ENCODE peak calls at places on chromosomes 13 and 19, in eight cellular contexts. Y, I, T, V, F, U, N and O are unnamed samples. For H3K4me1, the result is how much of the 10 kb centered on the place peaks cover.

GRCh38 chr19:10420444-10421239 is at the start of gene PDE4A:
- DNase-seq in I (no peak), T (no peak), N (no peak), U (no peak), F (peak), V (no peak), Y (peak), O (no peak)

GRCh38 chr13:101979825-101980224 is 422.0 kb downstream of the FGF14 start:
- DNase-seq in U (no peak), V (no peak), T (no peak), F (no peak), Y (no peak), N (no peak), I (no peak), O (no peak)

GRCh38 chr13:48398450-48399095 is 14.3 kb downstream of the LPAR6 start:
- DNase-seq in N (peak), V (peak), I (no peak), Y (no peak), T (no peak), U (no peak), F (no peak), O (no peak)

GRCh38 chr19:30651066-30651465 is 278.9 kb downstream of the ZNF536 start:
- DNase-seq in F (no peak), U (peak), Y (no peak), T (no peak), N (no peak), I (no peak), V (no peak), O (no peak)

GRCh38 chr19:30457484-30457883 is 85.3 kb downstream of the ZNF536 start:
- DNase-seq in F (no peak), U (no peak), I (no peak), Y (no peak), T (no peak), N (no peak), V (no peak), O (no peak)

GRCh38 chr13:71979616-71980015 is 112.6 kb upstream of the DACH1 start:
- DNase-seq in Y (no peak), T (no peak), F (no peak), V (no peak), N (peak), U (peak), I (no peak), O (no peak)

GRCh38 chr13:20227288-20227687 is 4.8 kb downstream of the GJB6 start:
- DNase-seq in I (no peak), T (no peak), F (no peak), V (no peak), Y (no peak), U (no peak), N (no peak), O (no peak)

GRCh38 chr19:2097330-2098327 is 914 bp downstream of the IZUMO4 start:
- DNase-seq in Y (peak), V (no peak), N (no peak), I (peak), F (no peak), T (no peak), U (peak), O (no peak)

GRCh38 chr13:83065136-83065535 is 817.1 kb downstream of the SLITRK1 start:
- DNase-seq in I (peak), N (no peak), U (peak), Y (no peak), F (no peak), T (peak), V (peak), O (no peak)

GRCh38 chr13:63838366-63839110 is 2422.9 kb upstream of the PCDH20 start:
- DNase-seq in Y (no peak), T (no peak), F (no peak), N (no peak), V (no peak), U (no peak), I (no peak), O (no peak)

GRCh38 chr19:42091300-42092266 is 15.6 kb downstream of the ZNF574 start:
- DNase-seq in N (peak), F (no peak), Y (peak), U (no peak), V (peak), I (no peak), T (no peak), O (no peak)

GRCh38 chr19:6667114-6667627 is 2.8 kb downstream of the TNFSF14 start:
- DNase-seq in N (no peak), I (no peak), T (no peak), Y (no peak), F (peak), U (no peak), V (no peak), O (no peak)

GRCh38 chr13:98083507-98083906 is 59.4 kb upstream of the FARP1 start:
- DNase-seq in I (no peak), N (no peak), Y (no peak), T (no peak), U (no peak), V (peak), F (no peak), O (no peak)

GRCh38 chr19:1608414-1609391 is 3.4 kb upstream of the UQCR11 start:
- DNase-seq in V (no peak), T (no peak), F (no peak), I (no peak), N (no peak), Y (no peak), U (no peak), O (no peak)

GRCh38 chr13:42732073-42732472 is 49.3 kb upstream of the FAM216B start:
- DNase-seq in F (no peak), V (no peak), N (no peak), T (no peak), I (no peak), U (no peak), Y (no peak), O (no peak)

GRCh38 chr13:76894401-76895110 is 8.4 kb upstream of the KCTD12 start:
- DNase-seq in Y (no peak), T (no peak), F (no peak), V (no peak), U (peak), N (peak), I (no peak), O (no peak)

GRCh38 chr13:106617561-106617960 is 49.6 kb upstream of the ARGLU1 start:
- DNase-seq in F (no peak), N (peak), U (no peak), V (peak), I (no peak), Y (no peak), T (no peak), O (no peak)

GRCh38 chr13:32587014-32587773 is 942 bp downstream of the PDS5B start:
- DNase-seq in Y (peak), V (peak), T (peak), I (peak), U (peak), F (peak), N (peak), O (peak)

GRCh38 chr13:101452519-101453485 is at the start of gene ITGBL1:
- DNase-seq in V (peak), U (no peak), T (no peak), F (no peak), I (no peak), N (peak), Y (peak), O (no peak)

DNA sequence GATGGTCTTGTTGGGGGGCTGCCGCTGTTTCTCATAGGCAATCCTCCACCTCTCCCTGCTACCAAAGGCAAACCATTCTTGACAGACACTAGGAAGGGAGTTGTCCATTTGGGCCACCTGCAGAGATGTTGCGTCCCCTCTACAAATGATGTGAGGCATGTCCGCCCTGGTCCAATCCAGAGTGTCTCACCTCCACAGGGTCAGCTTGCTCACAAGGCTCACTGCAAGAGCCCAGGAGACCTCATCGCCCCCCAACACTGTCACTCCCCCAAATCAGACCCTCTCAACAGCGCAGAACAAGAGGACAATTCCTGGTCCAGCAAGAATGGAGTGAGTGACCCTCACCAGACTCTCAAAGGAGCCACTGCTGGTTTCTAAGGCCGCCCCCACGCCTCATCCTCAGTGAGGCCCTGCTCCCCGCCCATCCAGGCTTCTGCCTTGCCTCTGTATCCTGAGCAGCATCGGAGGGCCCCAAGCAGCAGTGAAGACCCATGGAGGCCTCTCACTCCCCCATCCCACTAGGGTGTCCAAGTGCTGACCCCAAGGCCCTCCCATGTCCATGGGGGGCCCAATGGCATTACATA is 6.5 kb downstream of the HNRNPL start:
- DNase-seq in Y (no peak), U (no peak), F (no peak), I (no peak), N (no peak), T (no peak), V (no peak), O (no peak)
- TF ChIP-seq POLR2A in Y (no peak), U (no peak), F (no peak), I (no peak), N (no peak), T (no peak), V (no peak), O (no peak)

DNA sequence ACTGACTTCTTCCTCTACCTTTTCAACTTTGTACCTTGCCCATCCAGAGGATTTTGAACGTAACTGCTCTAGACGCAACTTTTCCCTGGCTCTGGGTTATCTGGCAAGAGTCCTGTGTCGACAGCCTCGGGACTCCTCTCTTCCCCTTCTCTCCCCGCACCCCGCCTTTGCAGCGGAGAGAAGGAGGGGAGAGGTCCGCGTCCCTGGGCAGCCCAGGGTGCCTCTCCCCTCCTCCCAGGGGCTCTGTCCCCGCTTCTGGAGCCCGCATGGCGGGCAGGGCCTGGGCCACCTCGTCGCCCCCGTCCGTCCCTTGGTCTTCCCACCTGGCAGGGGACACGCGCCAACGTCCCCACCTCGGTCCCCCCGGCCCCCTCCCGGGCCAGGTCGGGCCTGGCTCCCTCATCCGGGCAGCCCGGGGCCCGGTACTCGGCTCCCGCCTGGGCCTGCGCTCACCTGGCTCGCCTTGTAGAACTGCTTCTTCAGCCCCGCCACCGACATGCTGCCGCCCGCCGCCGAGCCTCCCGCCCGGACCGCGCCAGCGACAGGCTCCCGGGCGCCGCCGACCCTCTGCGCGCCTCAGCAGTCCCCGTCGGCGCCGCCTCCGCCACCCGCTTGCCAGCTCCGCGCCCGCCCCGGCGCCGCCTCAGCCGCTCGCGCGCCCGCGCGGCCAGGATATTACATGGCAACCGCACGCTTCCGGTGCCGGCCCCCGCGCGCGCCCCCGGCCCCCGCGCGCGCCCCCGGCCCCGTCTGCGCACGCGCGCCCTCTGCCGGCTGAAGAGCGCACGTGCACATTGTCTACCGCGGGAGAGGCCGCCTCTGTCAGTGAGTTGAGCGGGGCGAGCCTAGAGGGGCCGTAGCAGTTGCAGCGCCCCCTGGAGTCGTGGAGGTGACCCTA is at the start of gene SH3GL1:
- DNase-seq in I (peak), U (peak), V (peak), Y (peak), N (peak), T (peak), F (peak), O (peak)
- H3K4me1 ChIP-seq in I (half or more), U (half or more), V (under half), Y (under half), N (under half), T (half or more), F (half or more), O (under half)

DNA sequence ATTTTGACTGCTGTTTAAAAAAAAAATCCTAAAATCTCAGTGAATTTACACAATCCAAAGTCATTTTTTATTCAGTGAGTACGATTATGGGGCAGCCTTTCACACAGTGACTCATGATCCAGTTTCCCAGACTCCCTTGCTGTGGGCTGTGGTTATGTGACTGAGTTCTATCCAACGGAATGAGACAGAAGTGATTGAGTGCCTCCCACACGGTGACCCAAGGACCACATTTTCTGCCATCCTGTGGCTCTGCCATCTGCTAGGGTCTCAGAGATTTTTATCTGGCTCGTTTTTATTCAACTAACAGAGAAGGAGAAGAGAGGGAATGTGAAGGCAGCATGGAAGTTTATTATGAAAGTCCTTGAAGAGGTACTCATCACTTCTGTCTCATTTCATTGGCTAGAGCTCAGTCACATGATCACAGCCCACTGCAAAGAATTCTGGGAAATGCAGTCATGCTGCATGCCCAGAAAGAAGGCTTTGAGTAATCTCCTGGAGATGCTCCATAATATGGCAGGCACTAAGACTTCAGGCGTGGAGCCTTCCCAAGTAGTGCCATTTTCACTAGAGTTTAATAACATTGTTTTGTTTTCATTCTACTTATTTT is 999.4 kb downstream of the UQCRFS1 start:
- DNase-seq in F (no peak), V (no peak), U (no peak), N (no peak), Y (no peak), I (no peak), T (no peak), O (no peak)
- H3K4me3 ChIP-seq in F (no peak), V (no peak), U (no peak), N (no peak), Y (no peak), I (no peak), T (no peak), O (no peak)

GRCh38 chr19:28543244-28543776 is 669.6 kb downstream of the UQCRFS1 start:
- DNase-seq in N (no peak), T (no peak), F (no peak), Y (no peak), V (no peak), I (no peak), U (no peak), O (no peak)

GRCh38 chr19:28549680-28550277 is 663.2 kb downstream of the UQCRFS1 start:
- DNase-seq in T (no peak), I (no peak), V (no peak), F (no peak), N (no peak), U (no peak), Y (no peak), O (no peak)

GRCh38 chr19:28542394-28543243 is 670.3 kb downstream of the UQCRFS1 start:
- DNase-seq in F (no peak), V (no peak), Y (no peak), T (no peak), U (no peak), N (no peak), I (no peak), O (no peak)

GRCh38 chr19:28544451-28545261 is 668.3 kb downstream of the UQCRFS1 start:
- DNase-seq in T (no peak), V (no peak), Y (no peak), U (no peak), I (no peak), F (no peak), N (no peak), O (no peak)

GRCh38 chr19:28546148-28546685 is 666.7 kb downstream of the UQCRFS1 start:
- DNase-seq in U (no peak), F (no peak), T (no peak), V (no peak), I (no peak), N (no peak), Y (no peak), O (no peak)
- TF ChIP-seq POLR2A in U (no peak), F (no peak), T (no peak), V (no peak), I (no peak), N (no peak), Y (no peak), O (no peak)

DNA sequence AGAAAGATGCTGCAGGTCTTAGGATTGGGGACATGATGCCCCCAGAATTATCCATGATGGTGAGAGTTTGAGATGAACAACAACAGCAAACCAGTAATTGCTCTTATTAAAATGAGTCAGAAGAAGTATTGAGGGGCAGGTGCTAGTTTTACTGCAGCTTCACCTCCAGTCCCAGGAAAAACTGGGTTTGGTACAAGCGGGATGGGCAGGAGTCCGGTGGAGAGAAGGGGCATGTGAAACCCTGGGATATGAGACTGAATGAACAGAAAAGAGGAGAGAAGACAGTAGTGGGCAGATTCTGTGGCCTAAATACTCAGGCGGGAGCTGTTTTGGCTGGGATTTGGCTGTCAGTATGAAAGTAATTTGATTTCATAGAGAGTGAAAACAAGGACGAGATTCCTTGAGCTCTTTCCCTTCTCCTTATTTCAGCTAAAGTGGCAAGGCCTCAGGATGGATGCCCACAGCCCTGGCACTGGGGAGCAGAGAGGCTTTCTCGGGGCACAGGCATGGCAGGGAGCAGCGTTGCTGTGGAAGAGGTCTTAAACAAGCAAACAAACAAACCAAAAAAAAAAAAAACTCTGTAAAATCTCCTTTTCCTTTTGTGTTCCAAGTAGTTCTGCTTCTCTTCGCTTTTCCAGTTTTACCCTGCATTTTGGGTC is 30.7 kb downstream of the NFIX start:
- DNase-seq in F (no peak), U (no peak), I (no peak), Y (no peak), V (no peak), T (no peak), N (peak), O (no peak)
- H3K4me1 ChIP-seq in F (half or more), U (half or more), I (half or more), Y (half or more), V (under half), T (under half), N (under half), O (under half)